ENCODE peak calls at places on chromosomes 4 and X, in six cellular contexts. P is stimulated activated CD4-positive, alpha-beta T cell treated with anti-CD3 and anti-CD28 coated beads, Interleukin-2, amount 100 ng/mL, for 48 hours; I is left lung; L is activated CD4-positive, CD25-positive, alpha-beta regulatory T cell; U is BJ; Y is IMR-90. J is an unnamed sample.

GRCh38 chr4:7146059-7146763 is 46.1 kb upstream of the SORCS2 start:
- DNase-seq in U (no peak), Y (no peak), P (no peak), L (no peak), I (no peak), J (no peak)

GRCh38 chrX:140507982-140508305 is 3.1 kb upstream of the SOX3 start:
- DNase-seq in I (peak; percentile 59), L (no peak), Y (no peak), P (no peak), U (no peak), J (no peak)

GRCh38 chr4:3363411-3364141 is 70.8 kb downstream of the RGS12 start:
- DNase-seq in U (no peak), I (no peak), P (no peak), L (no peak), Y (no peak), J (no peak)

GRCh38 chr4:150743564-150744342 is 161.8 kb downstream of the MAB21L2 start:
- DNase-seq in L (no peak), P (no peak), U (no peak), I (no peak), Y (peak; percentile 21), J (peak; percentile 31)

GRCh38 chr4:85792576-85792975 is 317.6 kb downstream of the ARHGAP24 start:
- DNase-seq in I (no peak), L (no peak), Y (no peak), P (no peak), U (no peak), J (peak; percentile 45)

GRCh38 chr4:184648220-184649025 is 824 bp downstream of the CASP3 start:
- DNase-seq in U (no peak), L (no peak), I (peak; percentile 76), Y (peak; percentile 33), P (peak; percentile 20), J (peak; percentile 39)

GRCh38 chr4:148056879-148057278 is 325.0 kb downstream of the ARHGAP10 start:
- DNase-seq in I (peak; percentile 77), Y (peak; percentile 77), P (peak; percentile 48), L (peak; percentile 20), U (no peak), J (peak; percentile 67)

GRCh38 chr4:80806472-80806871 is 224.0 kb upstream of the BMP3 start:
- DNase-seq in I (no peak), P (no peak), U (no peak), L (no peak), Y (no peak), J (no peak)

GRCh38 chr4:36026348-36026747 is 218.0 kb downstream of the ARAP2 start:
- DNase-seq in I (no peak), U (no peak), P (no peak), Y (no peak), L (no peak), J (no peak)

GRCh38 chr4:17811078-17811603 is 362 bp downstream of the NCAPG start:
- DNase-seq in P (peak; percentile 23), U (no peak), L (no peak), Y (no peak), I (peak; percentile 47), J (no peak)

GRCh38 chr4:172124656-172125308 is 311.6 kb downstream of the GALNTL6 start:
- DNase-seq in L (no peak), I (no peak), Y (no peak), P (no peak), U (no peak), J (no peak)

GRCh38 chr4:85427123-85427522 is 47.8 kb upstream of the ARHGAP24 start:
- DNase-seq in I (no peak), Y (no peak), L (no peak), U (no peak), P (no peak), J (no peak)

GRCh38 chr4:184819786-184820185 is 6.0 kb downstream of the ACSL1 start:
- DNase-seq in U (no peak), Y (no peak), I (no peak), P (no peak), L (no peak), J (no peak)

GRCh38 chr4:137474711-137475301 is 57.5 kb downstream of the PCDH18 start:
- DNase-seq in U (no peak), P (no peak), Y (peak; percentile 70), I (no peak), L (no peak), J (peak; percentile 73)

GRCh38 chrX:133437771-133438170 is 22.5 kb upstream of the GPC4 start:
- DNase-seq in I (no peak), L (no peak), P (no peak), U (no peak), Y (no peak), J (no peak)

GRCh38 chr4:15470149-15470520 is 453 bp downstream of the CC2D2A start:
- DNase-seq in U (no peak), I (no peak), Y (peak; percentile 15), L (no peak), P (no peak), J (no peak)

GRCh38 chr4:112735474-112735951 is 98.6 kb downstream of the LARP7 start:
- DNase-seq in U (no peak), L (no peak), I (no peak), P (no peak), Y (no peak), J (no peak)

GRCh38 chr4:86223472-86223871 is 136.4 kb downstream of the MAPK10 start:
- DNase-seq in U (no peak), I (no peak), P (no peak), Y (peak; percentile 13), L (no peak), J (peak; percentile 57)